ENCODE peak calls at places on chromosomes 1 and 21, in six cellular contexts. A is AG09309, D is GM13976, X is cardiac muscle cell, O is WTC11, C is GM10248. Y is an unnamed sample.

GRCh38 chr1:246583056-246583440 is 16.8 kb downstream of the CNST start:
- DNase-seq in C (no peak), X (no peak), A (no peak), D (no peak), O (no peak), Y (no peak)

GRCh38 chr1:47677241-47677940 is 239.5 kb downstream of the FOXD2 start:
- DNase-seq in A (no peak), C (no peak), D (no peak), O (no peak), X (no peak), Y (no peak)

GRCh38 chr1:31189696-31190674 is 49.7 kb downstream of the NKAIN1 start:
- DNase-seq in X (no peak), A (no peak), O (no peak), D (no peak), C (no peak), Y (no peak)

GRCh38 chr1:17460265-17460664 is 20.8 kb upstream of the RCC2 start:
- DNase-seq in A (no peak), D (no peak), O (no peak), C (no peak), X (no peak), Y (no peak)

GRCh38 chr1:32372149-32372756 is 9.9 kb downstream of the TSSK3 start:
- DNase-seq in D (peak), A (no peak), O (no peak), C (peak), X (no peak), Y (peak)

GRCh38 chr1:112506731-112507130 is 2.0 kb upstream of the WNT2B start:
- DNase-seq in D (no peak), O (no peak), X (no peak), A (no peak), C (no peak), Y (no peak)

GRCh38 chr1:164311376-164311775 is 247.6 kb upstream of the PBX1 start:
- DNase-seq in C (no peak), O (no peak), D (no peak), X (no peak), A (no peak), Y (no peak)

GRCh38 chr1:179105393-179105792 is 23.5 kb downstream of the TOR3A start:
- DNase-seq in X (peak), D (no peak), A (no peak), C (no peak), O (peak), Y (no peak)

GRCh38 chr1:10599194-10599861 is 124.6 kb downstream of the PEX14 start:
- DNase-seq in O (no peak), C (no peak), A (peak), D (no peak), X (no peak), Y (no peak)

GRCh38 chr1:43325381-43325780 is 12.2 kb upstream of the MPL start:
- DNase-seq in C (no peak), X (no peak), A (no peak), O (no peak), D (no peak), Y (no peak)

GRCh38 chr1:2642131-2642559 is 9.3 kb upstream of the MMEL1 start:
- DNase-seq in C (peak), D (no peak), O (no peak), A (no peak), X (no peak), Y (no peak)

GRCh38 chr21:33355355-33355754 is 30.6 kb downstream of the IFNAR1 start:
- DNase-seq in A (no peak), C (no peak), O (no peak), X (no peak), D (no peak), Y (no peak)

GRCh38 chr1:201614262-201615015 is 75.5 kb downstream of the NAV1 start:
- DNase-seq in A (no peak), C (no peak), D (no peak), O (peak), X (peak), Y (no peak)

GRCh38 chr1:114122891-114123621 is 30.6 kb downstream of the SYT6 start:
- DNase-seq in O (no peak), X (peak), C (no peak), D (no peak), A (no peak), Y (no peak)

GRCh38 chr1:228280106-228280901 is 72.5 kb downstream of the OBSCN start:
- DNase-seq in X (no peak), A (no peak), C (no peak), O (peak), D (no peak), Y (peak)

GRCh38 chr1:207139616-207140015 is 35.6 kb downstream of the C4BPA start:
- DNase-seq in C (no peak), D (no peak), X (no peak), O (no peak), A (no peak), Y (no peak)

GRCh38 chr1:32101233-32101681 is 6.6 kb upstream of the KPNA6 start:
- DNase-seq in C (no peak), A (peak), D (no peak), O (no peak), X (no peak), Y (no peak)

GRCh38 chr1:92831762-92832536 is at the start of gene RPL5:
- DNase-seq in O (peak), A (peak), C (peak), X (peak), D (peak), Y (peak)
- TF ChIP-seq CTCF in O (peak), A (peak), C (peak), X (peak), D (peak), Y (peak)

GRCh38 chr21:30479259-30479658 is 908 bp downstream of the KRTAP19-1 start:
- DNase-seq in C (no peak), X (no peak), D (no peak), O (no peak), A (no peak), Y (no peak)

GRCh38 chr21:30480145-30480544 is at the start of gene KRTAP19-1:
- DNase-seq in A (no peak), O (no peak), X (no peak), C (no peak), D (no peak), Y (no peak)

GRCh38 chr21:30478015-30478414 is 2.2 kb downstream of the KRTAP19-1 start:
- DNase-seq in O (no peak), X (peak), D (no peak), A (no peak), C (no peak), Y (no peak)

GRCh38 chr21:30486180-30486579 is 1.1 kb downstream of the KRTAP19-2 start:
- DNase-seq in D (no peak), X (no peak), O (no peak), C (no peak), A (no peak), Y (no peak)

GRCh38 chr21:30482130-30482529 is 2.0 kb upstream of the KRTAP19-1 start:
- DNase-seq in X (peak), O (no peak), A (no peak), D (no peak), C (no peak), Y (no peak)
- TF ChIP-seq CTCF in X (no peak), O (no peak), A (no peak), D (no peak), C (no peak), Y (no peak)

DNA sequence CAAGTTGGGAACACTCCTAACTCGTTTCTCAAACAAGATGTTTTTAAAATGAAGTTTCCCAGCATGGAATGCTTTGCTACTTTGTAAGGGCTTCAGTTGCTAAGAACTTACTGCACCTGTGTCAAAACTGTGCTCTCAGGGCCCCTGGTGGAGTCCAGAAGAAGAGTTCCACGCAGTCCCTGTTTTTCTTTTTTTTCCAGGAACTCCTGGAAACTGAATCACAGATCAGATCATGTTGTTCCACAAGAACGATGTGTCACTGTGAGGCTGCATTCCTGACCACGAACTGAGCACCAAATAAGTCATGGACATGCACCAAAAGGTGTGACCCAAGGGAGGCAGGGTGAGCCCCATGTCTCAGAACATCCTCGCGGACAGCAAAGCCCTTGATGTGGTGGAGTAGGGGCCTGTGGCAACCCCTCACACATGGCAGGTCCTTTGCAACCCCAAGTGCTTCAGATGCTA is 257.2 kb downstream of the KCNJ6 start:
- DNase-seq in O (no peak), A (peak), C (no peak), D (no peak), X (no peak), Y (no peak)
- TF ChIP-seq CTCF in O (no peak), A (peak), C (no peak), D (no peak), X (peak), Y (peak)

DNA sequence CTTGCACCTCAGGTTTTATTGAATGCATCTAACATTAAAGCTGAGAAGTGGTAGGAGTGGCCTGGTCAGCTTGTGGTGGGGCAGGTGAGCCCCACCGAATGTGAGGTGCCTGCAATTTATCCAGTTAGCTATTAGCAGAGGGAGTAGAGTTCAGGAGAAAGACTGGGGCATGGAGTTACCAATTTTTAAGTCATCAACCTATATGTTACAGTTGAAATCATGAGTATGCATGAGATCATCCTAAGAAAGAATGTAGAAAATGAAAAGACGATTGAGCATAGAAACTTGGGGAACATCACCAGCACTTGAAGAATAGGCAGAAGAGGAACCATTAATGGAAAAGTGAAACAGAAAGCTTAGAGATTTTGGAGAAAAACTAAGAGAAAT is 36.5 kb downstream of the DNASE2B start:
- DNase-seq in D (no peak), A (no peak), O (no peak), C (no peak), X (no peak), Y (no peak)
- TF ChIP-seq CTCF in D (no peak), A (no peak), O (no peak), C (no peak), X (no peak), Y (no peak)

GRCh38 chr21:41997657-41998056 is 12.5 kb downstream of the ZBTB21 start:
- DNase-seq in A (no peak), D (no peak), O (no peak), C (no peak), X (no peak), Y (no peak)

GRCh38 chr21:41991659-41992058 is 18.5 kb downstream of the ZBTB21 start:
- DNase-seq in O (no peak), C (no peak), D (no peak), X (no peak), A (no peak), Y (no peak)

GRCh38 chr21:41995577-41995976 is 14.6 kb downstream of the ZBTB21 start:
- DNase-seq in X (no peak), A (no peak), D (no peak), O (no peak), C (no peak), Y (no peak)

GRCh38 chr21:41992576-41992975 is 17.6 kb downstream of the ZBTB21 start:
- DNase-seq in X (no peak), C (no peak), D (no peak), O (no peak), A (no peak), Y (no peak)

DNA sequence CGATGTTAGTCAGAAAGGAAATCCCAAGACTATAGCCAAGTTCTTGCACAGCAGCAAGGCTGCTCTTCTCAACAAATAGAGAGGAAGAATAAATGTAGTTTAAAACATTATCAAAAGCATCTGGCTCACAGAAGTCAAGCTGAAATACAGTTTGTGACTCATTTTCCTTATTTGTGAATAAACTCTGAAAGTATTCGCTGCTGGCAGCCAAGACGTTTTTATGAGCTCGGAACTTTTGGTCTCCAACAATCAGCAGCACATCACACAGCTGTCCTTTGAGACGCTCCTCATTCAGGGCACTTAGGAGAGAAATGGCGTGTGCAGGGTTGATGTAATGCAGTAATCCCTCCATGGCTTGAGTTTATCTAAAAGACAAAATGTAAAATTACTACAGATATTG is 16.4 kb downstream of the ZBTB21 start:
- DNase-seq in A (peak), X (no peak), D (no peak), C (no peak), O (no peak), Y (no peak)
- TF ChIP-seq CTCF in A (no peak), X (no peak), D (no peak), C (no peak), O (no peak), Y (no peak)

DNA sequence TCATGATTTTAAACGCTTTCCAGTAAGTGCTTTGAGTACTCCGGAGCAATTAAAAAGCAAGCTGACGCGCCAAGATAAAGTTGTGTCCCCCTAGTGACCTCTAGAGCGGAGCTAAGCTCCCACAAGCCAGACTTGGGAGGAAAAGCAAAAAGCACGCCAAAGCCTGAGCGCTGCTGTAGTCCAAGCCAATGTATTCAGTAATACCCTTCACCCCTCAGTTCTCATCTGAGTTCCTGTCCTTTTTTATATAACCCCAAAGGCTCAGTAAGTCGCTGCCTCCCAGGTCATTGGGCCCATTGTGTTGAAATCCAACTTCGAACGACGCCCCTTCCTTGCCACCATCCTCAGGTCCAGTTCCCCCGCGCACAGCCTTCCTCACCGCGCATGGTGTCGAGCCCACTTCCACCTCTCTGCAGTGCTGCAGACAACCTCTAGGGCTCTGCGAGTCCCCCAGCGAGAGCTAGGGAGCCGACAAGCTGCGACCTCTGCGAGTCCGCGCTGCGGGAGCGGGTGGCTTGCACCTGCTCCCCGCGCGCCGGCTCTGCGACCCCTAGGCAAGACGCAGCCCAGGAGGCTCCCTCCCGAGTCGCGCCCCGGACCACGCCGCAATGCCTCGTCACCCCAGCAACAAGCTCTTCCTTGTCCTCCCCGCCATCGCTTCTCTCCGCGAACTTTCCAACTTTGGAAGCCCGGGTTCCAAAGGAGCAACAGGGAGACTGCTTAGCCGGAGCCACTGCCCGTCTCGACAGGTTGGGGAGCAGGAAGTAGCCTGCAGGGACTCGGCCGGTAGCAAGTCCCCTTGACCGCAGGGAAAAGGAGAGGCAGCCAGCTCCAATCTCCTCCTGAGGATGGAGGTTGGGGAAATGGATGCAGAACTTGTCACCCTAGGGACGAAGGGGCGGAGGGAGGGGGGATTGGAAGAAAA is 3.8 kb upstream of the SLC44A5 start:
- DNase-seq in X (peak), O (peak), C (peak), D (peak), A (no peak), Y (peak)
- TF ChIP-seq CTCF in X (peak), O (peak), C (peak), D (peak), A (peak), Y (peak)

DNA sequence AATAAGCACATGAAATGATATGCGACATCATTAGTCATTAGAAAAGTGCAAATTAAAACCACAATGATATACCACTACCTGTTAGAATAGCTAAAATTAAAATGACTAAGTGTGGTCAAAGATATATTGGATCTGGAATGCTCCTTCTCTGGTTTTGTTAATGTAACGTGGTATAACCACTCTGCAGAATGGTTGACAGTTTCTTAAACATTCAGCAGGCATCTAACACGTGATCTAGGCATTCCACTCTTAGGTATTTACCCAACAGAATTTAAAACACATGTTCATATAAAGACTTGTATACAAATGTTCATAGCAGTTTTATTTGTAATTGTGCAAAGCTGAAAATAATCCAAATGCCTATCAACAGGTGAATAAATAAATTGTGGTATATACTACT is 165.0 kb upstream of the PLXNA2 start:
- DNase-seq in X (no peak), O (no peak), D (no peak), C (no peak), A (peak), Y (no peak)
- TF ChIP-seq CTCF in X (no peak), O (no peak), D (no peak), C (no peak), A (no peak), Y (no peak)

DNA sequence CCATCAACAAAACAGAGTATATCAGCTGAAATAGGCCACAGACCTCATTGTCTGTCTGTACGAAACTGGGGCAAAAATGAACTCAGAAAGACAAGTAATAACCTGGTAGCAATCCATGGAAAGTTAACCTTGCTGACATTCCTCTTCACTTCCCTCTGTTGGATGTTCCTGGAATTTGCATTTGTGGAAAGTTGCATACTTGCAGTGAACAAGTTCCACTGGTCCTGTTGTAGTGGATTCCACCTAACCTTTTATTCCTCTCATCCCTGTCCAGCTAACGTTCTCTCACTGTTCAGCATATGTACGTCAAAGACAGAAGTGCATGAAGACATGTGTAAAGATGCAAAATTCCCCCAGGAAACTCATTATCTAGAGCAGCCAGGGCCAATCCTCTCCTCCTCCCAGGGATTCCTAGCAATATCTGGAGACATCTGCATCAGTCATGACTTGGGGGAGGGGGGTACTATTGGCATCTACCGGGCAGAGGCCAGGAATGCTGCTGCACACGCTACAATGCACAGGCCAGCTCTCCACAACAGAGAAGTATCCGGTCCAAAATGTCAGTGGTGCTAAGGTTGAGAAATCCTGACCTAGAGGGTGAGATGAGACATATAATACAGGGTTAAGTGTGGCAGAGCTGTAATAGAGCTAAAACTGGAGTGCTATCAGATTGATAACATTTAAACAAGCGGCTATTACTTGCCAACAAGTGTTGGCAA is 8.2 kb downstream of the LPAR3 start:
- DNase-seq in A (no peak), D (no peak), C (no peak), X (no peak), O (no peak), Y (no peak)
- TF ChIP-seq CTCF in A (no peak), D (no peak), C (no peak), X (peak), O (no peak), Y (peak)

GRCh38 chr1:66239834-66240233 is 294.1 kb upstream of the SGIP1 start:
- DNase-seq in X (no peak), D (no peak), A (no peak), C (no peak), O (peak), Y (no peak)
- TF ChIP-seq CTCF in X (no peak), D (no peak), A (peak), C (no peak), O (no peak), Y (no peak)

Y was measured in chondrocyte.